ENCODE peak calls at places on chromosomes 6 and 20, in seven cellular contexts. N, P, Y, U, K, L and R are unnamed samples.

GRCh38 chr6:152457949-152458624 is 179.1 kb downstream of the SYNE1 start:
- DNase-seq in N (no peak), P (no peak), Y (no peak), U (no peak), K (no peak), L (no peak), R (no peak)

GRCh38 chr6:32843979-32844838 is at the start of gene PSMB8:
- DNase-seq in N (peak; percentile 87), P (peak; percentile 92), Y (peak; percentile 98), U (peak; percentile 92), K (peak; percentile 96), L (peak; percentile 98), R (peak; percentile 83)

GRCh38 chr20:58981564-58982364 is 708 bp downstream of the NELFCD start:
- DNase-seq in N (no peak), P (no peak), Y (no peak), U (no peak), K (no peak), L (no peak), R (no peak)

GRCh38 chr20:2820896-2821869 is 5.0 kb downstream of the TMEM239 start:
- DNase-seq in N (no peak), P (peak; percentile 23), Y (no peak), U (no peak), K (no peak), L (no peak), R (no peak)

GRCh38 chr20:5191829-5192569 is 65.2 kb downstream of the CDS2 start:
- DNase-seq in N (no peak), P (peak; percentile 70), Y (no peak), U (peak; percentile 39), K (no peak), L (no peak), R (peak; percentile 26)

GRCh38 chr20:23046431-23046830 is 3.0 kb downstream of the THBD start:
- DNase-seq in N (no peak), P (no peak), Y (no peak), U (no peak), K (no peak), L (no peak), R (no peak)

GRCh38 chr6:119986934-119987549 is 637.5 kb upstream of the MAN1A1 start:
- DNase-seq in N (no peak), P (no peak), Y (no peak), U (no peak), K (no peak), L (peak; percentile 35), R (no peak)

GRCh38 chr6:166578536-166579233 is 7.8 kb downstream of the RAMACL start:
- DNase-seq in N (no peak), P (no peak), Y (no peak), U (no peak), K (no peak), L (no peak), R (no peak)

GRCh38 chr6:141561154-141561553 is 571.6 kb upstream of the GJE1 start:
- DNase-seq in N (no peak), P (no peak), Y (no peak), U (no peak), K (no peak), L (no peak), R (no peak)

GRCh38 chr20:5471368-5471767 is 154.6 kb upstream of the PROKR2 start:
- DNase-seq in N (no peak), P (no peak), Y (no peak), U (no peak), K (no peak), L (no peak), R (no peak)

GRCh38 chr6:122652431-122652830 is 42.2 kb downstream of the PKIB start:
- DNase-seq in N (no peak), P (no peak), Y (no peak), U (no peak), K (no peak), L (no peak), R (no peak)

GRCh38 chr6:22631101-22631500 is 61.7 kb downstream of the HDGFL1 start:
- DNase-seq in N (no peak), P (peak; percentile 19), Y (no peak), U (no peak), K (no peak), L (no peak), R (no peak)

GRCh38 chr6:143620461-143620860 is 57.3 kb upstream of the PHACTR2 start:
- DNase-seq in N (no peak), P (no peak), Y (no peak), U (no peak), K (no peak), L (no peak), R (no peak)

GRCh38 chr6:142943746-142944125 is 1.2 kb downstream of the HIVEP2 start:
- DNase-seq in N (no peak), P (no peak), Y (no peak), U (peak; percentile 52), K (peak; percentile 7), L (no peak), R (no peak)

GRCh38 chr6:3484946-3485345 is 28.1 kb upstream of the SLC22A23 start:
- DNase-seq in N (no peak), P (no peak), Y (no peak), U (peak; percentile 4), K (no peak), L (no peak), R (no peak)

GRCh38 chr20:19449051-19449450 is 236.6 kb downstream of the SLC24A3 start:
- DNase-seq in N (no peak), P (no peak), Y (no peak), U (no peak), K (no peak), L (no peak), R (no peak)

GRCh38 chr20:63544958-63545516 is 2.5 kb downstream of the SRMS start:
- DNase-seq in N (no peak), P (no peak), Y (no peak), U (no peak), K (no peak), L (no peak), R (no peak)

GRCh38 chr6:89298680-89299450 is 16.2 kb downstream of the GABRR2 start:
- DNase-seq in N (no peak), P (no peak), Y (no peak), U (no peak), K (no peak), L (no peak), R (no peak)

GRCh38 chr20:63253438-63254236 is 626 bp downstream of the NKAIN4 start:
- DNase-seq in N (no peak), P (peak; percentile 49), Y (no peak), U (no peak), K (no peak), L (no peak), R (no peak)

GRCh38 chr6:151284012-151284411 is 44.2 kb downstream of the AKAP12 start:
- DNase-seq in N (no peak), P (no peak), Y (no peak), U (no peak), K (no peak), L (no peak), R (no peak)

GRCh38 chr6:145254649-145255401 is 480.5 kb downstream of the EPM2A start:
- DNase-seq in N (no peak), P (no peak), Y (no peak), U (no peak), K (no peak), L (no peak), R (no peak)

GRCh38 chr6:43037197-43037596 is 15.8 kb downstream of the RRP36 start:
- DNase-seq in N (no peak), P (no peak), Y (no peak), U (no peak), K (no peak), L (no peak), R (no peak)

GRCh38 chr20:49288250-49288751 is 10.4 kb upstream of the ZNFX1 start:
- DNase-seq in N (no peak), P (no peak), Y (no peak), U (no peak), K (no peak), L (no peak), R (no peak)

GRCh38 chr6:119025793-119026192 is 52.7 kb downstream of the FAM184A start:
- DNase-seq in N (no peak), P (no peak), Y (no peak), U (no peak), K (no peak), L (no peak), R (no peak)

GRCh38 chr20:17017232-17017631 is 209.6 kb upstream of the PCSK2 start:
- DNase-seq in N (no peak), P (no peak), Y (no peak), U (no peak), K (no peak), L (no peak), R (no peak)